ENCODE peak calls at places on chromosomes 13 and 19, in six cellular contexts. A is endothelial cell, Y is astrocyte of the spinal cord, Q is kidney, X is cardiac muscle cell, D is epithelial cell of esophagus. J is an unnamed sample.
A peak's percentile ranks its signal among the peaks of the same experiment; 100 is the strongest.

GRCh38 chr19:42131149-42132029 is 857 bp downstream of the POU2F2 start:
- DNase-seq in A (no peak), Y (no peak), Q (no peak), X (no peak), D (peak; percentile 27), J (no peak)

GRCh38 chr13:72820156-72820897 is 38.4 kb downstream of the PIBF1 start:
- DNase-seq in A (no peak), Y (peak; percentile 63), Q (no peak), X (no peak), D (peak; percentile 53), J (no peak)

GRCh38 chr13:112733661-112734379 is 44.0 kb downstream of the ATP11A start:
- DNase-seq in A (no peak), Y (no peak), Q (no peak), X (peak; percentile 45), D (no peak), J (no peak)

GRCh38 chr13:110216006-110216402 is 91.0 kb downstream of the COL4A1 start:
- DNase-seq in A (no peak), Y (no peak), Q (no peak), X (no peak), D (no peak), J (no peak)

GRCh38 chr13:47858042-47858677 is 142.9 kb downstream of the SUCLA2 start:
- DNase-seq in A (no peak), Y (no peak), Q (no peak), X (no peak), D (no peak), J (no peak)

GRCh38 chr19:22532388-22533310 is 101.5 kb upstream of the ZNF492 start:
- DNase-seq in A (no peak), Y (no peak), Q (peak; percentile 93), X (no peak), D (no peak), J (no peak)

GRCh38 chr13:62193919-62194318 is 778.3 kb upstream of the PCDH20 start:
- DNase-seq in A (no peak), Y (no peak), Q (no peak), X (no peak), D (peak; percentile 32), J (no peak)

GRCh38 chr19:55670280-55671053 is 4.6 kb upstream of the EPN1 start:
- DNase-seq in A (peak; percentile 39), Y (no peak), Q (peak; percentile 93), X (no peak), D (peak; percentile 29), J (peak; percentile 100)

GRCh38 chr13:111629933-111630332 is 309.5 kb downstream of the TEX29 start:
- DNase-seq in A (no peak), Y (no peak), Q (no peak), X (no peak), D (no peak), J (no peak)

GRCh38 chr19:6803036-6803404 is 30.5 kb downstream of the VAV1 start:
- DNase-seq in A (no peak), Y (no peak), Q (no peak), X (no peak), D (no peak), J (no peak)

GRCh38 chr19:48491793-48492123 is 19.9 kb downstream of the LMTK3 start:
- DNase-seq in A (no peak), Y (no peak), Q (no peak), X (peak; percentile 48), D (no peak), J (no peak)

GRCh38 chr13:99821741-99822140 is 149.8 kb downstream of the ZIC5 start:
- DNase-seq in A (no peak), Y (no peak), Q (no peak), X (no peak), D (no peak), J (no peak)

GRCh38 chr19:16590876-16591802 is 18.9 kb upstream of the SLC35E1 start:
- DNase-seq in A (no peak), Y (no peak), Q (no peak), X (no peak), D (no peak), J (no peak)

GRCh38 chr19:3054265-3054971 is 7.9 kb downstream of the TLE5 start:
- DNase-seq in A (no peak), Y (no peak), Q (no peak), X (no peak), D (no peak), J (no peak)

GRCh38 chr19:12954150-12954962 is 2.7 kb downstream of the GADD45GIP1 start:
- DNase-seq in A (no peak), Y (no peak), Q (no peak), X (no peak), D (peak; percentile 55), J (no peak)

GRCh38 chr13:41746259-41746658 is 214.7 kb downstream of the VWA8 start:
- DNase-seq in A (no peak), Y (peak; percentile 89), Q (no peak), X (no peak), D (peak; percentile 41), J (no peak)

GRCh38 chr19:49340069-49340864 is 5.1 kb downstream of the CD37 start:
- DNase-seq in A (no peak), Y (no peak), Q (peak; percentile 96), X (peak; percentile 28), D (peak; percentile 14), J (peak; percentile 69)

GRCh38 chr13:107348471-107348870 is 780.5 kb upstream of the ARGLU1 start:
- DNase-seq in A (no peak), Y (no peak), Q (no peak), X (no peak), D (no peak), J (no peak)

GRCh38 chr19:12986726-12987125 is 8.5 kb upstream of the NFIX start:
- DNase-seq in A (no peak), Y (no peak), Q (no peak), X (no peak), D (no peak), J (no peak)

GRCh38 chr19:2624537-2625091 is 77.9 kb downstream of the GNG7 start:
- DNase-seq in A (no peak), Y (no peak), Q (peak; percentile 94), X (peak; percentile 51), D (no peak), J (no peak)

GRCh38 chr19:480016-480855 is 16.1 kb upstream of the MADCAM1 start:
- DNase-seq in A (peak; percentile 55), Y (peak; percentile 12), Q (peak; percentile 90), X (peak; percentile 84), D (no peak), J (no peak)

DNA sequence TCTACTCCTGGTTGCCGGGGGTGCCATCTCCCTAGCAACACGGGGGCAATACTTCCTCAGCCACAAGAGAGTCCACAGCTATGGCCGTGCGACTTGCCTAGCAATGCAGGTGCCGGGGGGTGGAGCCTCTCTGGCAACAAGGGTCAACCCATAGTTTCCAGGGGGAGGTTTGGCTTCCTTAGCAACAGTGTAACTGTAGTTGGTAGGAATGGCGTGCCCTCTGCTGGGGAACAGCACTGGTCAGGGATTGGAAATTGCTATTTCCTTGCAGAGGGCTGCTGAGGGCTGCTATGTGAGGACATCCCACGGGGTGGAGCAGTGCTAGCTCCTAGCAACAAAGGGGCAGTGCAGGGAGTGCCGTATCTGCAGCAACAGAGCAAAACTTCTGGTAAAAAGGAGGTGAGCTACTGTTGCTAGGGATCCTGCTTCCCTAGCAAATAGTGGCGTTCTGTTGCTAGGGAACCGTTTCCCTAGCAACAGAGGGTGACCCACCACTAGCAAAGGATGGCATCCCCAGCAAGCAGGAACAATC is 7.0 kb upstream of the TMC4 start:
- DNase-seq in A (peak; percentile 75), Y (peak; percentile 84), Q (peak; percentile 84), X (peak; percentile 89), D (peak; percentile 63), J (no peak)
- TF ChIP-seq CTCF in A (peak; percentile 20), Y (peak; percentile 73), Q (peak; percentile 37), X (peak; percentile 61), D (peak; percentile 47), J (peak; percentile 72)

DNA sequence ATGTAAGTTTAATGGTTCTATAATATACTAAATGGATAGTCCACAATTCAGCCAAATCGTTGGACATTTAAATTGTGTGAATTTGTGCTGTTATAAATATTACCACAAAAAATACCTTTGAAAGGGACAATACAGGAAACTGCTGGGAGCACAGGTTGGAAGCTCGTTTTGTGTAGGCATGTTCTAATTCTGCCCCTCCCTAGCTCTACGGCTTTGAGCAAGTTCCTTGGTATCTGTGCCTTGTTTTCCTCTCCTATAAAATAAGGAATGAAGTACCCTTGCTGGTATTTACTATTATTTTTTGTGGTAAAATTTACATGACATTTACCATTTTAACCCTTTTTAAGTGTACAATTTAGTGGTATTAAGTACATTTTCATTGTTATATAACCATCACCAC is 102.6 kb upstream of the SLC7A1 start:
- DNase-seq in A (no peak), Y (no peak), Q (no peak), X (no peak), D (peak; percentile 52), J (no peak)
- TF ChIP-seq CTCF in A (no peak), Y (no peak), Q (no peak), X (no peak), D (no peak), J (no peak)

GRCh38 chr13:63636231-63636993 is 2220.8 kb upstream of the PCDH20 start:
- DNase-seq in A (peak; percentile 5), Y (peak; percentile 23), Q (no peak), X (no peak), D (no peak), J (no peak)
- TF ChIP-seq CTCF in A (peak; percentile 40), Y (peak; percentile 23), Q (peak; percentile 21), X (no peak), D (peak; percentile 9), J (peak; percentile 42)

GRCh38 chr13:113889467-113889866 is 25.6 kb upstream of the GAS6 start:
- DNase-seq in A (no peak), Y (no peak), Q (no peak), X (no peak), D (no peak), J (no peak)
- TF ChIP-seq CTCF in A (no peak), Y (no peak), Q (no peak), X (no peak), D (no peak), J (no peak)

GRCh38 chr13:29260684-29261083 is 334.8 kb downstream of the SLC7A1 start:
- DNase-seq in A (no peak), Y (no peak), Q (no peak), X (peak; percentile 21), D (no peak), J (no peak)
- TF ChIP-seq CTCF in A (no peak), Y (no peak), Q (no peak), X (no peak), D (no peak), J (no peak)

DNA sequence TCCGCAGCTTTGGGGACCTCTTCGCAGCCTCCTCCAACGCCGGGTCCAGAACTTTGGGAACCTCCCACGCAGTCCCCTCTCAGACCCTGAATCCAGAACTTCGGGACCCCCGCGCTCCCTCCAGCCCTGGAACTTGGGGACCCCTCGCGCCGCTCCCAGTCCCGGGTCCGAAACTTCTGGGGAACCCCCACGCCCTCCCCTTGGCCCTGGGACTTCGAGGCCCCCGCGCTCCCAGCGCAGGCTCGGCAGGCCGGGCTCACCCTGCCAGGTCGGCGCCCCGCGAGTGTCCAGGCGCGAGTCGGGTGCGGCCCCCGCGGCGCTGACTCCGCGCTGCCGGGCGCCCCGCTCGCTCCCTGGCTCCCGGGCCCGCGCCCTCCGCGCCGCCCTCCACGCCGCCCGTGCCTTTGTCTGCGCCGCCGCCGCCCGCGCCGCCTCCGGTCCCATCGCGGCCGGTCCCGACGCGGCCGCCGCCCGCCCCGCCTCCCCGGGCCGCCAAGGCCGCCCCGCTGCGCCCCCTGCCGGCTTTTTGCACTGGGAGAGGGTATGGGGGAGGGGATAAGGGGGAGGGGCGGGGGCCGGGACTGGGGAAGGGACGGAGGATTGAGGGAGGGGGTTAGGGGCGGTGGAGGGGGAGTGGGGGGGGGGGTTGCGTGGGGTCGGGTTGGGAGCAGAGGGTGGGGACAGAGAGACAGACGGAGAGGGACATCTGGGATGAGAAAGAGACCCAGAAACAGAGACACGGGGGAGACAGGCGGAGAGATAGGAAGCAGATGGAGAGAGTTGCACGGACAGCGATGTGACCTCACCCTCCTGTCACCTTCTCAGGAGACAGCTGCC is at the start of gene HOMER3:
- DNase-seq in A (peak; percentile 92), Y (peak; percentile 29), Q (peak; percentile 91), X (peak; percentile 90), D (peak; percentile 70), J (no peak)
- TF ChIP-seq CTCF in A (no peak), Y (peak; percentile 44), Q (no peak), X (peak; percentile 21), D (peak; percentile 41), J (peak; percentile 53)

GRCh38 chr19:40521276-40521675 is 54.5 kb downstream of the SPTBN4 start:
- DNase-seq in A (no peak), Y (peak; percentile 15), Q (no peak), X (no peak), D (peak; percentile 30), J (no peak)
- TF ChIP-seq CTCF in A (no peak), Y (peak; percentile 49), Q (no peak), X (peak; percentile 43), D (peak; percentile 28), J (peak; percentile 70)

J was measured in chondrocyte.